ENCODE peak calls at places on chromosomes 12 and 14, in four cellular contexts. P is activated CD4-positive, alpha-beta T cell treated with anti-CD3 and anti-CD28 coated beads for 1 hour; F is HuH-7.5; J is AG09309. T is an unnamed sample.

GRCh38 chr12:62643470-62643869 is 176.8 kb downstream of the MON2 start:
- DNase-seq in P (no peak), F (no peak), J (no peak), T (no peak)

GRCh38 chr12:97308576-97309198 is 153.9 kb upstream of the RMST start:
- DNase-seq in P (no peak), F (no peak), J (peak; percentile 37), T (no peak)

GRCh38 chr14:105711058-105711620 is 184.8 kb downstream of the TMEM121 start:
- DNase-seq in P (no peak), F (no peak), J (no peak), T (no peak)

GRCh38 chr12:100375023-100375737 is 18.3 kb downstream of the SLC17A8 start:
- DNase-seq in P (no peak), F (no peak), J (peak; percentile 24), T (no peak)

GRCh38 chr12:45292486-45293195 is 76.7 kb downstream of the ANO6 start:
- DNase-seq in P (no peak), F (no peak), J (no peak), T (no peak)

GRCh38 chr12:13981296-13981962 is at the start of gene GRIN2B:
- DNase-seq in P (no peak), F (no peak), J (no peak), T (no peak)

GRCh38 chr12:11729008-11729407 is 79.5 kb downstream of the ETV6 start:
- DNase-seq in P (no peak), F (no peak), J (no peak), T (no peak)

GRCh38 chr14:60090864-60091519 is 731 bp upstream of the PCNX4 start:
- DNase-seq in P (no peak), F (peak; percentile 23), J (no peak), T (no peak)

GRCh38 chr14:36605506-36605857 is 23.1 kb upstream of the NKX2-8 start:
- DNase-seq in P (no peak), F (no peak), J (no peak), T (no peak)

GRCh38 chr14:92516966-92517350 is 3.4 kb downstream of the RIN3 start:
- DNase-seq in P (peak; percentile 31), F (no peak), J (no peak), T (no peak)

GRCh38 chr12:67415473-67415872 is 146.3 kb downstream of the CAND1 start:
- DNase-seq in P (no peak), F (no peak), J (peak; percentile 39), T (no peak)

GRCh38 chr12:78403136-78403535 is 461.4 kb upstream of the SYT1 start:
- DNase-seq in P (no peak), F (no peak), J (peak; percentile 23), T (no peak)

GRCh38 chr12:81257952-81258551 is 180.2 kb downstream of the ACSS3 start:
- DNase-seq in P (no peak), F (no peak), J (no peak), T (no peak)

GRCh38 chr14:77910506-77910905 is 110.6 kb downstream of the ADCK1 start:
- DNase-seq in P (no peak), F (no peak), J (no peak), T (no peak)

GRCh38 chr12:67193705-67194104 is 75.5 kb upstream of the CAND1 start:
- DNase-seq in P (no peak), F (no peak), J (no peak), T (no peak)

GRCh38 chr12:51888316-51889215 is 663 bp downstream of the ANKRD33 start:
- DNase-seq in P (no peak), F (no peak), J (no peak), T (no peak)

GRCh38 chr12:1591029-1591428 is 3.4 kb downstream of the FBXL14 start:
- DNase-seq in P (no peak), F (no peak), J (no peak), T (peak; percentile 14)

GRCh38 chr12:91111366-91112321 is at the start of gene LUM:
- DNase-seq in P (no peak), F (no peak), J (peak; percentile 84), T (no peak)

GRCh38 chr12:88925370-88925915 is 345.2 kb upstream of the KITLG start:
- DNase-seq in P (no peak), F (no peak), J (no peak), T (no peak)